ENCODE peak calls at places on chromosomes 11 and 22, in ten cellular contexts. P, Q, U, J, V, H, R, Z, F and B are unnamed samples.
A peak's percentile ranks its signal among the peaks of the same experiment; 100 is the strongest.

GRCh38 chr11:122584670-122585069 is 70.9 kb upstream of the UBASH3B start:
- DNase-seq in J (no peak), F (no peak), U (no peak), Z (no peak), P (no peak), Q (no peak), H (no peak), R (no peak), V (no peak), B (no peak)

GRCh38 chr11:11618973-11619435 is 2.8 kb downstream of the GALNT18 start:
- DNase-seq in U (no peak), H (no peak), Q (no peak), R (no peak), J (no peak), P (no peak), Z (no peak), V (no peak), F (no peak), B (no peak)

GRCh38 chr11:15175780-15176179 is 61.1 kb downstream of the INSC start:
- DNase-seq in R (no peak), U (no peak), Z (no peak), P (no peak), Q (no peak), V (no peak), F (no peak), H (no peak), J (no peak), B (no peak)

GRCh38 chr22:30408388-30409101 is 11.7 kb downstream of the SEC14L2 start:
- DNase-seq in U (peak; percentile 65), H (no peak), Z (no peak), F (no peak), P (peak; percentile 27), Q (no peak), J (no peak), V (no peak), R (no peak), B (no peak)

GRCh38 chr11:71433648-71434450 is 14.3 kb downstream of the DHCR7 start:
- DNase-seq in R (no peak), Q (no peak), U (no peak), V (peak; percentile 26), F (peak; percentile 80), J (peak; percentile 53), P (no peak), Z (no peak), H (peak; percentile 75), B (no peak)

GRCh38 chr11:30360741-30361140 is 37.8 kb downstream of the ARL14EP start:
- DNase-seq in Q (no peak), R (no peak), H (no peak), P (no peak), V (no peak), F (no peak), U (no peak), J (no peak), Z (no peak), B (no peak)

GRCh38 chr11:76805206-76805913 is 22.2 kb downstream of the TSKU start:
- DNase-seq in H (no peak), P (no peak), V (peak; percentile 12), J (peak; percentile 76), Z (no peak), Q (no peak), F (no peak), R (peak; percentile 68), U (peak; percentile 60), B (no peak)

GRCh38 chr22:28892175-28892731 is 8.9 kb downstream of the ZNRF3 start:
- DNase-seq in P (no peak), R (no peak), J (no peak), Z (no peak), H (no peak), U (no peak), V (no peak), F (no peak), Q (no peak), B (no peak)

GRCh38 chr11:67585911-67586310 is 2.3 kb downstream of the GSTP1 start:
- DNase-seq in Z (no peak), F (no peak), J (no peak), V (no peak), P (no peak), R (no peak), H (no peak), U (no peak), Q (no peak), B (no peak)

GRCh38 chr11:126747315-126747714 is 253.3 kb downstream of the KIRREL3 start:
- DNase-seq in Q (no peak), J (no peak), V (no peak), P (no peak), R (no peak), Z (no peak), H (no peak), U (no peak), F (no peak), B (no peak)

GRCh38 chr22:39685336-39686177 is 115.0 kb downstream of the CACNA1I start:
- DNase-seq in H (no peak), U (no peak), Q (no peak), V (no peak), Z (no peak), P (no peak), J (no peak), R (no peak), F (no peak), B (no peak)

GRCh38 chr22:48261706-48262105 is 1499.3 kb downstream of the TBC1D22A start:
- DNase-seq in P (no peak), R (no peak), U (no peak), Z (no peak), J (peak; percentile 37), F (no peak), Q (no peak), H (no peak), V (no peak), B (no peak)

GRCh38 chr11:11998091-11998781 is 10.2 kb downstream of the DKK3 start:
- DNase-seq in H (peak; percentile 86), U (peak; percentile 95), F (no peak), Q (no peak), Z (peak; percentile 10), V (no peak), R (no peak), P (peak; percentile 59), J (no peak), B (peak; percentile 82)

GRCh38 chr11:63940786-63941185 is 2.0 kb downstream of the NAA40 start:
- DNase-seq in U (no peak), P (no peak), R (no peak), Q (no peak), V (no peak), J (no peak), F (no peak), Z (no peak), H (no peak), B (no peak)